ENCODE peak calls at places on chromosomes 13 and 19, in four cellular contexts. One of them, this sample, is unnamed.

GRCh38 chr13:59931621-59932020 is 232.1 kb downstream of the DIAPH3 start:
- DNase-seq in AG09309: no peak
- DNase-seq in NCI-H1105: peak
- DNase-seq in cardiac septum: no peak
- DNase-seq in this sample: no peak

GRCh38 chr13:20901668-20902437 is 693 bp downstream of the XPO4 start:
- DNase-seq in AG09309: no peak
- DNase-seq in NCI-H1105: peak
- DNase-seq in cardiac septum: no peak
- DNase-seq in this sample: peak

GRCh38 chr19:4738734-4739133 is 15.1 kb upstream of the DPP9 start:
- DNase-seq in AG09309: no peak
- DNase-seq in NCI-H1105: no peak
- DNase-seq in cardiac septum: no peak
- DNase-seq in this sample: no peak

GRCh38 chr13:111415216-111415615 is 94.8 kb downstream of the TEX29 start:
- DNase-seq in AG09309: no peak
- DNase-seq in NCI-H1105: no peak
- DNase-seq in cardiac septum: no peak
- DNase-seq in this sample: no peak

GRCh38 chr13:51501592-51502205 is 48.9 kb upstream of the INTS6 start:
- DNase-seq in AG09309: no peak
- DNase-seq in NCI-H1105: no peak
- DNase-seq in cardiac septum: no peak
- DNase-seq in this sample: no peak

GRCh38 chr13:30051531-30052060 is 201.2 kb upstream of the UBL3 start:
- DNase-seq in AG09309: no peak
- DNase-seq in NCI-H1105: no peak
- DNase-seq in cardiac septum: no peak
- DNase-seq in this sample: no peak

GRCh38 chr13:103288114-103288513 is 221.9 kb upstream of the SLC10A2 start:
- DNase-seq in AG09309: no peak
- DNase-seq in NCI-H1105: no peak
- DNase-seq in cardiac septum: no peak
- DNase-seq in this sample: no peak

GRCh38 chr13:47859129-47859528 is 141.9 kb downstream of the SUCLA2 start:
- DNase-seq in AG09309: peak
- DNase-seq in NCI-H1105: no peak
- DNase-seq in cardiac septum: no peak
- DNase-seq in this sample: no peak

GRCh38 chr19:49997709-49998108 is 27.5 kb downstream of the VRK3 start:
- DNase-seq in AG09309: no peak
- DNase-seq in NCI-H1105: no peak
- DNase-seq in cardiac septum: no peak
- DNase-seq in this sample: no peak

GRCh38 chr13:109369357-109370052 is 416.9 kb downstream of the IRS2 start:
- DNase-seq in AG09309: no peak
- DNase-seq in NCI-H1105: no peak
- DNase-seq in cardiac septum: no peak
- DNase-seq in this sample: no peak

GRCh38 chr19:38093587-38093986 is 130.4 kb downstream of the DPF1 start:
- DNase-seq in AG09309: no peak
- DNase-seq in NCI-H1105: no peak
- DNase-seq in cardiac septum: peak
- DNase-seq in this sample: no peak

GRCh38 chr13:78177306-78177705 is 258.7 kb upstream of the EDNRB start:
- DNase-seq in AG09309: no peak
- DNase-seq in NCI-H1105: no peak
- DNase-seq in cardiac septum: no peak
- DNase-seq in this sample: no peak